ENCODE peak calls at places on chromosomes 11 and 22, in six cellular contexts. J is HepG2, G is GM12892, A is H1, F is K562, I is GM12878. H is an unnamed sample.

GRCh38 chr11:14075118-14075601 is 112.6 kb downstream of the SPON1 start:
- DNase-seq in J (no peak), G (no peak), A (no peak), F (no peak), I (no peak), H (no peak)

GRCh38 chr11:17906436-17906835 is 106.4 kb downstream of the SERGEF start:
- DNase-seq in J (no peak), G (no peak), A (peak), F (peak), I (no peak), H (no peak)

GRCh38 chr11:17012712-17013547 is 1.3 kb downstream of the PLEKHA7 start:
- DNase-seq in J (peak), G (no peak), A (no peak), F (no peak), I (no peak), H (no peak)

GRCh38 chr11:75667268-75667830 is 1.5 kb downstream of the MAP6 start:
- DNase-seq in J (no peak), G (peak), A (no peak), F (no peak), I (no peak), H (peak)

GRCh38 chr11:68436985-68437926 is 23.3 kb upstream of the PPP6R3 start:
- DNase-seq in J (no peak), G (no peak), A (no peak), F (peak), I (no peak), H (no peak)

GRCh38 chr11:65493367-65494176 is 5.3 kb upstream of the MALAT1 start:
- DNase-seq in J (peak), G (no peak), A (no peak), F (no peak), I (no peak), H (no peak)

GRCh38 chr11:20158597-20159257 is 1.5 kb downstream of the DBX1 start:
- DNase-seq in J (peak), G (no peak), A (no peak), F (peak), I (no peak), H (no peak)

GRCh38 chr11:102456381-102456780 is 3.8 kb upstream of the TMEM123 start:
- DNase-seq in J (peak), G (no peak), A (no peak), F (no peak), I (no peak), H (no peak)

GRCh38 chr11:32414925-32415324 is 20.4 kb downstream of the WT1 start:
- DNase-seq in J (no peak), G (no peak), A (no peak), F (no peak), I (no peak), H (no peak)

GRCh38 chr11:94546886-94547285 is 3.2 kb downstream of the FUT4 start:
- DNase-seq in J (no peak), G (no peak), A (no peak), F (no peak), I (no peak), H (no peak)

GRCh38 chr11:101022256-101022655 is 107.4 kb downstream of the PGR start:
- DNase-seq in J (no peak), G (no peak), A (no peak), F (no peak), I (no peak), H (no peak)

GRCh38 chr11:33478111-33478573 is 221.0 kb downstream of the HIPK3 start:
- DNase-seq in J (peak), G (no peak), A (no peak), F (no peak), I (peak), H (no peak)

GRCh38 chr11:66388746-66389386 is 17.3 kb upstream of the SLC29A2 start:
- DNase-seq in J (peak), G (no peak), A (no peak), F (peak), I (no peak), H (no peak)

GRCh38 chr11:72225411-72225951 is 914 bp downstream of the INPPL1 start:
- DNase-seq in J (no peak), G (no peak), A (no peak), F (no peak), I (no peak), H (no peak)
- TF ChIP-seq TAF1 in J (no peak), G (no peak), A (no peak), F (no peak), I (no peak), H (no peak)

GRCh38 chr11:62542750-62543567 is 3.6 kb downstream of the AHNAK start:
- DNase-seq in J (no peak), G (peak), A (no peak), F (peak), I (peak), H (peak)

GRCh38 chr11:62542111-62542745 is 4.4 kb downstream of the AHNAK start:
- DNase-seq in J (no peak), G (no peak), A (no peak), F (no peak), I (no peak), H (no peak)

GRCh38 chr11:62539238-62539925 is 7.2 kb downstream of the AHNAK start:
- DNase-seq in J (no peak), G (no peak), A (no peak), F (peak), I (no peak), H (no peak)

GRCh38 chr11:62538470-62539237 is 8.0 kb downstream of the AHNAK start:
- DNase-seq in J (no peak), G (no peak), A (no peak), F (no peak), I (no peak), H (no peak)

GRCh38 chr11:62540804-62541671 is 5.6 kb downstream of the AHNAK start:
- DNase-seq in J (no peak), G (peak), A (no peak), F (no peak), I (peak), H (no peak)
- TF ChIP-seq POLR2A in J (no peak), G (peak), A (no peak), F (no peak), I (peak), H (no peak)

GRCh38 chr11:45596571-45596970 is 68.9 kb downstream of the CHST1 start:
- DNase-seq in J (no peak), G (no peak), A (no peak), F (no peak), I (no peak), H (no peak)
- TF ChIP-seq TAF1 in J (no peak), G (no peak), A (no peak), F (no peak), I (no peak), H (no peak)

GRCh38 chr11:62123669-62124185 is at the start of gene INCENP:
- DNase-seq in J (peak), G (peak), A (peak), F (peak), I (peak), H (peak)
- TF ChIP-seq POLR2A in J (peak), G (peak), A (peak), F (peak), I (peak), H (no peak)

DNA sequence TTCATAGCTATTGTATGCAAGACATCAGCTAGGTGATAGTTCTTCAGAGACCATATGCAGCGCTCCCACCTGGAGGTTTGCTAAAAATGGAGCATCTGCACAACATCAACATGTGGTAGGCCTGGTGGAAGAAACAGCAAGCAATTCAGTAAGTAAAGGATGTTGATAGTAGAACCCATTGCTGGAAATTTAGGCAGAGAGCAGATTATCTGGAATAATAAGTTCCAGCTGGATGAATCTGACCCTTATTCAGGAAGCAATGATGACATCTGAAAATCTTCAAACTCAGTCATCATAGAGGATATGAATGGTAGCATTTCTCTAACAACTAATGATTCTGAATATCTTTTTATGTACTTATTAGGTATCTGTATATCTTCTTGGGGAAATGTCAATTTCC is 225.2 kb upstream of the ANO3 start:
- DNase-seq in J (no peak), G (no peak), A (no peak), F (no peak), I (no peak), H (no peak)
- TF ChIP-seq TAF1 in J (no peak), G (no peak), A (no peak), F (no peak), I (no peak), H (no peak)

GRCh38 chr22:49934144-49934890 is 15.9 kb downstream of the CRELD2 start:
- DNase-seq in J (no peak), G (no peak), A (no peak), F (peak), I (no peak), H (no peak)
- TF ChIP-seq POLR2A in J (no peak), G (no peak), A (no peak), F (no peak), I (peak), H (no peak)

DNA sequence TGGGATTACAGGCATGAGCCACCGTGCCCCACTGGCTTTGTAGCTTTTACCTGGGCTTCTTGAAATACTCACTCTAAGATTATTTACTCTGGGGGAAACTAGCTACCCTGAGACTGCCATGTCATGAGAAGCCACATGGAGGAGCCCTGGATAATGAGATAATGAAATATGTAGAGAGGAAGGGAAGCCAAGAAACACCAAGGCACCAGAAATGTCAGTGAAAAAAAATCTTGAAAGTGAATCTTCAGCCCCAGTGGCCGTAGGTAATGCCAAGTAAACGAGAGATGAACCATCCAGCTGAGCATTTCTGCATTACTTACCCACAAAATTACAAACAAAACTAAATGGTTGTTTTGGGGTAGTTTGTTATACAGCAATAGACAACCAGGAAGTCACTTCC is 125.6 kb downstream of the APIP start:
- DNase-seq in J (no peak), G (no peak), A (no peak), F (no peak), I (no peak), H (no peak)
- TF ChIP-seq TAF1 in J (no peak), G (no peak), A (no peak), F (no peak), I (no peak), H (no peak)

GRCh38 chr11:79949574-79949973 is 508.7 kb upstream of the TENM4 start:
- DNase-seq in J (no peak), G (no peak), A (no peak), F (no peak), I (no peak), H (no peak)

GRCh38 chr11:79956061-79956460 is 515.2 kb upstream of the TENM4 start:
- DNase-seq in J (no peak), G (no peak), A (no peak), F (no peak), I (no peak), H (no peak)

GRCh38 chr11:79950741-79951140 is 509.9 kb upstream of the TENM4 start:
- DNase-seq in J (no peak), G (no peak), A (no peak), F (no peak), I (no peak), H (no peak)

GRCh38 chr11:79953629-79954028 is 512.8 kb upstream of the TENM4 start:
- DNase-seq in J (no peak), G (no peak), A (no peak), F (no peak), I (no peak), H (no peak)

DNA sequence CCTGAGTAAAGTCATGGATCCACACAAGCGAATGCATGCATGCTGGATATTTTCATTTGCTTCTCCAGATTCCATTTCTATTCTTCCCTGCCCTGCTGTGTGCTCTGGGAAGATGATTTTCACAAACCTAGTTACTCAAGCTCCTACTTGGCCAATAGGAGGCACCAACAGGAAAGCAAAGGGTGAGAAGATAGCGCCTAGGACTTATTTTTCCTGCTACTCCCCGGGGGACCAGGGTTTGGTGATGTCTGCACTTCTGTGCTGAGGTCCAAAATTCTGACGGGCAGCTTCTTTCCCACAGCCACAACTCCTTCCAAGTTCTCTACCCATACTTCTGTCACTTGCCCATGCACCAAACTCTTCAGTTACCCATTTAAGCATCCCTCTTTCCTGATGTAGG is 509.3 kb upstream of the TENM4 start:
- DNase-seq in J (no peak), G (no peak), A (no peak), F (no peak), I (no peak), H (no peak)
- TF ChIP-seq POLR2A in J (no peak), G (no peak), A (no peak), F (no peak), I (no peak), H (no peak)

GRCh38 chr22:44217346-44217745 is 36.6 kb downstream of the PARVG start:
- DNase-seq in J (no peak), G (no peak), A (no peak), F (no peak), I (no peak), H (no peak)

GRCh38 chr22:44219101-44219870 is 38.6 kb downstream of the PARVG start:
- DNase-seq in J (no peak), G (no peak), A (no peak), F (no peak), I (no peak), H (no peak)

GRCh38 chr22:44215287-44215686 is 34.6 kb downstream of the PARVG start:
- DNase-seq in J (no peak), G (no peak), A (no peak), F (no peak), I (no peak), H (no peak)

GRCh38 chr22:44220727-44221680 is 40.3 kb downstream of the PARVG start:
- DNase-seq in J (no peak), G (no peak), A (no peak), F (no peak), I (no peak), H (no peak)

GRCh38 chr22:44218071-44218470 is 37.3 kb downstream of the PARVG start:
- DNase-seq in J (no peak), G (no peak), A (no peak), F (no peak), I (no peak), H (no peak)
- TF ChIP-seq TAF1 in J (no peak), G (no peak), A (no peak), F (no peak), I (no peak), H (no peak)

GRCh38 chr22:31678748-31679147 is 16.7 kb upstream of the PISD start:
- DNase-seq in J (no peak), G (no peak), A (no peak), F (no peak), I (no peak), H (no peak)
- TF ChIP-seq POLR2A in J (no peak), G (no peak), A (no peak), F (no peak), I (no peak), H (no peak)